ENCODE peak calls at places on chromosomes 3 and 15, in six cellular contexts. G is mesendoderm, P is psoas muscle, B is heart right ventricle, R is fibroblast of lung, K is stomach. Q is an unnamed sample.
A peak's percentile ranks its signal among the peaks of the same experiment; 100 is the strongest.

GRCh38 chr3:140717915-140718314 is 40.1 kb downstream of the TRIM42 start:
- DNase-seq in G (no peak), P (no peak), B (no peak), R (no peak), K (no peak), Q (no peak)

GRCh38 chr3:43699864-43700263 is 9.1 kb downstream of the ABHD5 start:
- DNase-seq in G (peak; percentile 44), P (no peak), B (no peak), R (no peak), K (no peak), Q (no peak)

GRCh38 chr3:93843981-93844380 is 129.7 kb downstream of the PROS1 start:
- DNase-seq in G (peak; percentile 43), P (no peak), B (no peak), R (peak; percentile 92), K (no peak), Q (no peak)

GRCh38 chr15:90042766-90043525 is 41.8 kb downstream of the ZNF710 start:
- DNase-seq in G (no peak), P (peak; percentile 42), B (no peak), R (no peak), K (no peak), Q (no peak)

GRCh38 chr3:73046195-73046594 is 15.3 kb upstream of the EBLN2 start:
- DNase-seq in G (peak; percentile 76), P (no peak), B (no peak), R (no peak), K (no peak), Q (no peak)

GRCh38 chr3:186697510-186697909 is 19.6 kb upstream of the KNG1 start:
- DNase-seq in G (no peak), P (no peak), B (no peak), R (no peak), K (no peak), Q (no peak)

GRCh38 chr3:65126527-65127440 is 439.0 kb upstream of the ADAMTS9 start:
- DNase-seq in G (no peak), P (no peak), B (no peak), R (peak; percentile 87), K (no peak), Q (no peak)

GRCh38 chr15:81216411-81216810 is 19.7 kb downstream of the IL16 start:
- DNase-seq in G (peak; percentile 69), P (no peak), B (no peak), R (no peak), K (no peak), Q (no peak)

GRCh38 chr3:45776611-45777010 is 19.7 kb downstream of the SLC6A20 start:
- DNase-seq in G (no peak), P (no peak), B (no peak), R (no peak), K (peak; percentile 39), Q (peak; percentile 52)

GRCh38 chr3:146313411-146314111 is 62.7 kb upstream of the PLSCR4 start:
- DNase-seq in G (no peak), P (no peak), B (no peak), R (peak; percentile 93), K (no peak), Q (no peak)

GRCh38 chr3:110526732-110527727 is 544.6 kb upstream of the NECTIN3 start:
- DNase-seq in G (peak; percentile 77), P (no peak), B (no peak), R (peak; percentile 98), K (no peak), Q (no peak)

GRCh38 chr3:17175187-17175839 is 290.6 kb downstream of the PLCL2 start:
- DNase-seq in G (no peak), P (no peak), B (no peak), R (peak; percentile 90), K (no peak), Q (no peak)

GRCh38 chr3:149366031-149366430 is 11.4 kb downstream of the TM4SF1 start:
- DNase-seq in G (no peak), P (no peak), B (no peak), R (no peak), K (no peak), Q (no peak)
- H3K27ac ChIP-seq in G (no peak overlapping the region), P (no peak overlapping the region), B (no peak overlapping the region), R (no peak overlapping the region), K (peak overlapping the region; percentile 68), Q (no peak overlapping the region)

DNA sequence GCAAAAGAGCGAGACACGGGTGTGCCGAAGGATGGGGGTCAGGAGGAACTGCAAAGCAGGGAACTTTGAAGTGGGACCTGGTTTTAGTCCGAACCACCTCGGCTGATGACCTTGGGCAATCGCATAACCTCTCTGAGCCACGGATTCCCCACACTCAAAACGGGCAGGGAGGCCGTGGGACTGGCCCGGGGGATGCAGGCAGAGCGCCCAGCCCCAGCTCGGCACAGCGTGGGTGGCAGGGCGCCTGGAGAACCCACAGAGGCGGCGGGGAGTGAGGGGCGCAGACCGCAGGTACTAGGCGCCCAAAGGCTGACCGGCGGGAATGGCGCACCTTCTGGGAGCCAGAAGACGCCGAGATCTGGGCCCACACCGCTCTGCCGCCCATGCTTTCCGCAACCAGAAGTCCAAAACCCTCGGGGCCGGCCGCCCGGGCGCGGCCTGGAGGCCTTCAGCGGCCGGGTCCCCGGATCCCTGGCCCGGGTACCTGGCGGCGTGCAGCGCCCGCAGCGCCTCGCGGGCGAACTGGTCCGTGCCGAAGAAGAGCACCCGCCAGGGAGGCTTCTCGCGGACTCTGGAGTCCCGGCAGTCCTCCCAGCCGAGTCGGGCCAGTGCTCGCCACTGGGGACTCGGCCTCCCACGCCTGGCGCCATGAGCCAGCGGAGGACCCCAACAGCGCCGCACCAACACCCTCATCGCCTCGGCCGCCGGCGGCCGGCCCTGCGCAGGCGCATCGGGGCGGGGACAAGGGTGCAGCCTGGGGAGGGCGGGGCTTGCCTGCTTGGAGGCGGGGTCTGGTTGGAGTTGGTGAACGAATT is at the start of gene MTFMT:
- DNase-seq in G (peak; percentile 84), P (peak; percentile 96), B (peak; percentile 95), R (peak; percentile 72), K (peak; percentile 94), Q (peak; percentile 90)
- H3K4me3 ChIP-seq in G (peak within 1 kb of the TSS; percentile 80), P (peak within 1 kb of the TSS; percentile 95), B (peak within 1 kb of the TSS; percentile 97), R (peak within 1 kb of the TSS; percentile 71), K (peak within 1 kb of the TSS; percentile 72), Q (peak within 1 kb of the TSS; percentile 99)

GRCh38 chr3:172083995-172084409 is 44.6 kb downstream of the FNDC3B start:
- DNase-seq in G (no peak), P (no peak), B (no peak), R (no peak), K (no peak), Q (no peak)
- H3K27ac ChIP-seq in G (no peak overlapping the region), P (no peak overlapping the region), B (no peak overlapping the region), R (no peak overlapping the region), K (peak overlapping the region; percentile 83), Q (no peak overlapping the region)

DNA sequence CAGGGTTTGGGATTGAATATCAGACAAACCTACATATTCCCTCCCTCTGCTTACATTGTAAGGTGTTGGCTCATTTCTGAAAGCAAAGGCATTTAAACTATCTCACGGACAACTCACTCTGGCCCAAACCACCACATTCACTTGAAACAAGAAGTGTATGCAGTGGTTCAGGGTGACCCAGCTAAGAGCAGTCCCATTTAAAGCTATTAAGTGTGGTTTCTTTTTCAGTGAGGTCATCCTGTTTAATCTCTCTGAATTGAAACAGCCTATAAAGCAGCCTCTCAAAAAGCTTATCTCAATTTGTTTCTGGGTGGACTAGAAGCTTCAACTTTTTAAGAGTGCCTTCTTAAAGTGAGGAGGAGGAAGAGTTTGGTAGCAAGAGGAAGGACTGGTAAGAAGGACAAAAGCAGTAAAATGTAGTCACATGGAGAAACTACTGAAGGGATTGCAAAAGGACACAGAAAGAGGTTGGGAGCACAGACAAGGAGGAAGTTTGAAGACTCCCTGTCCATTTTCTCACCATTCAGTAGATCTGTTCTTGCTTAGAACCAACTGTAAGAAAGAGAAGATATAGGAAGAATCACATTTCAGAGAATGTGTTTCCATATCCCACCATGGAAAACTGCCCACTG is 151.6 kb downstream of the TMCO5A start:
- DNase-seq in G (no peak), P (no peak), B (no peak), R (peak; percentile 91), K (no peak), Q (no peak)
- H3K4me3 ChIP-seq in G (no peak overlapping the region), P (no peak overlapping the region), B (no peak overlapping the region), R (no peak overlapping the region), K (no peak overlapping the region), Q (no peak overlapping the region)

GRCh38 chr3:190019020-190019419 is 101.7 kb downstream of the P3H2 start:
- DNase-seq in G (no peak), P (no peak), B (no peak), R (peak; percentile 13), K (no peak), Q (no peak)
- H3K27ac ChIP-seq in G (no peak overlapping the region), P (no peak overlapping the region), B (peak overlapping the region; percentile 13), R (no peak overlapping the region), K (no peak overlapping the region), Q (no peak overlapping the region)

GRCh38 chr3:38648659-38649499 is 608 bp downstream of the SCN5A start:
- DNase-seq in G (no peak), P (no peak), B (no peak), R (no peak), K (no peak), Q (peak; percentile 71)
- H3K4me3 ChIP-seq in G (peak overlapping the region; percentile 58), P (peak overlapping the region; percentile 66), B (peak overlapping the region; percentile 71), R (peak overlapping the region; percentile 39), K (peak overlapping the region; percentile 67), Q (peak overlapping the region; percentile 80)

DNA sequence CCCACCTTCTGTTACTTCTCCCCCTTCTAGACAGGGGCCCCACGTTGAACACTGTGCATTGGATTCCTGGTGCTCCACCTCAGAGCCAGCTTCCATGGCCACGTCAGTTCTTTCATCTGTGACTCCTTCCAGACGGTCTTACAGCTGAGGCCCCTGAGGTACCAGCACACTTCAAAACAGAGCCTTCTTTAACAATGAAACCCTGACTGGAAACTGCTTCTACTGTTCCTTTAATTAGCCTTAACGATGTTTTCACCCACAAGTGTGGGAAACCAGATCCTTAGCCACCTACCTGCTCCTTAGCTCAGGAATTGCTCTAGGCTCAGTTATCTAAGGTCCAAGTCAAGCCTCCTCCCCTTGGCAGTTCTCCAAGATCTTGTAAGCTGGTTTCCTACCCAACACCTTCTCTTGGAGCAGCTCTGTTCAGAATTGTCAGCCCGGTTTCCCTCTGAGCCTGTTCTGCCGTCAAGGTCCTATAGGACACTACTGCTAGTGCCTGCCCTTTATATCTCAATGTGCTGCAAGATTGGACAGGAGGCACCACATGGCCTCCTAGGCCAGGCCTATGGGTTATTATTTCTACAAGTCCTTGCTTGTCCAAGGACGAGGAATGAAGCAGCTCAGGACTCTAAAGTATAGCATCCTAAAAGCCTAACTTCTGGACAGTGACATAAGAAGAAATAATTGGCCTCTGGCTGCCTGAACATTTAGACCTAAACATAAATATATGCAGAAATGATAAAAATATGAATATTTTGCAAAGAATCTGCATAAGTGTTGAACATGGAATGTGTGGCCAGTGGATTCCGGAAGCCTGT is 80.6 kb downstream of the FMN1 start:
- DNase-seq in G (no peak), P (no peak), B (no peak), R (no peak), K (no peak), Q (no peak)
- H3K27ac ChIP-seq in G (no peak overlapping the region), P (no peak overlapping the region), B (no peak overlapping the region), R (peak overlapping the region; percentile 82), K (no peak overlapping the region), Q (no peak overlapping the region)

GRCh38 chr3:113839551-113839950 is 963 bp downstream of the GRAMD1C start:
- DNase-seq in G (no peak), P (no peak), B (no peak), R (no peak), K (no peak), Q (no peak)
- H3K4me3 ChIP-seq in G (no peak overlapping the region), P (no peak overlapping the region), B (peak overlapping the region; percentile 68), R (peak overlapping the region; percentile 84), K (peak overlapping the region; percentile 67), Q (peak overlapping the region; percentile 73)

GRCh38 chr15:70447511-70447910 is 315.8 kb downstream of the UACA start:
- DNase-seq in G (no peak), P (no peak), B (no peak), R (no peak), K (no peak), Q (no peak)
- H3K27ac ChIP-seq in G (no peak overlapping the region), P (no peak overlapping the region), B (no peak overlapping the region), R (no peak overlapping the region), K (no peak overlapping the region), Q (no peak overlapping the region)

Q was measured in coronary artery.